ENCODE peak calls at places on chromosome 2, in six cellular contexts. P, O, T, R, E and H are unnamed samples. For H3K4me1, the result is how much of the 10 kb centered on the place peaks cover.

GRCh38 chr2:188610050-188610444 is 318.4 kb downstream of the GULP1 start:
- DNase-seq in R (no peak), T (no peak), O (no peak), P (no peak), E (no peak), H (no peak)

GRCh38 chr2:66095820-66096219 is 339.1 kb upstream of the MEIS1 start:
- DNase-seq in E (no peak), O (no peak), P (no peak), T (no peak), R (no peak), H (no peak)

GRCh38 chr2:68045337-68045736 is 17.5 kb downstream of the C1D start:
- DNase-seq in E (no peak), R (no peak), P (no peak), T (no peak), O (no peak), H (no peak)

GRCh38 chr2:129907256-129907973 is 72.1 kb upstream of the RAB6C start:
- DNase-seq in R (no peak), P (no peak), E (no peak), O (no peak), T (no peak), H (no peak)

GRCh38 chr2:177606636-177607035 is 214.1 kb downstream of the AGPS start:
- DNase-seq in E (no peak), T (no peak), P (peak), O (no peak), R (no peak), H (no peak)

GRCh38 chr2:227007940-227008339 is 156.1 kb downstream of the COL4A4 start:
- DNase-seq in P (no peak), T (peak), R (no peak), O (no peak), E (no peak), H (no peak)

GRCh38 chr2:230492107-230492506 is 76.1 kb downstream of the SP100 start:
- DNase-seq in P (no peak), E (no peak), O (no peak), T (no peak), R (no peak), H (no peak)

GRCh38 chr2:239731422-239731821 is 293.7 kb downstream of the NDUFA10 start:
- DNase-seq in P (no peak), E (no peak), O (no peak), R (no peak), T (no peak), H (no peak)

GRCh38 chr2:171798156-171798815 is 95.8 kb downstream of the SLC25A12 start:
- DNase-seq in R (no peak), P (peak), T (no peak), E (no peak), O (no peak), H (no peak)

GRCh38 chr2:7767902-7768301 is 850.7 kb downstream of the RNF144A start:
- DNase-seq in T (no peak), O (no peak), R (no peak), E (no peak), P (no peak), H (no peak)

GRCh38 chr2:135557533-135557932 is 26.2 kb downstream of the R3HDM1 start:
- DNase-seq in R (no peak), P (no peak), T (no peak), O (no peak), E (no peak), H (no peak)

GRCh38 chr2:129492528-129492927 is 486.9 kb upstream of the RAB6C start:
- DNase-seq in R (no peak), T (no peak), P (no peak), E (no peak), O (no peak), H (no peak)

GRCh38 chr2:196954001-196954400 is 27.5 kb upstream of the PGAP1 start:
- DNase-seq in E (no peak), T (no peak), P (no peak), R (no peak), O (no peak), H (no peak)

GRCh38 chr2:58215429-58215828 is 25.7 kb downstream of the FANCL start:
- DNase-seq in E (peak), R (no peak), P (peak), T (no peak), O (no peak), H (peak)

GRCh38 chr2:237432484-237433092 is 18.6 kb upstream of the COL6A3 start:
- DNase-seq in T (peak), O (no peak), E (peak), R (no peak), P (peak), H (peak)

GRCh38 chr2:237431856-237432255 is 17.9 kb upstream of the COL6A3 start:
- DNase-seq in T (no peak), P (no peak), O (no peak), R (no peak), E (no peak), H (no peak)

GRCh38 chr2:237435844-237436590 is 22.1 kb upstream of the COL6A3 start:
- DNase-seq in P (peak), R (no peak), O (peak), E (no peak), T (no peak), H (peak)

GRCh38 chr2:237434916-237435315 is 21.0 kb upstream of the COL6A3 start:
- DNase-seq in O (no peak), E (no peak), T (no peak), R (peak), P (peak), H (peak)

GRCh38 chr2:237433920-237434319 is 20.0 kb upstream of the COL6A3 start:
- DNase-seq in O (no peak), R (no peak), T (no peak), E (no peak), P (no peak), H (no peak)
- H3K4me1 ChIP-seq in O (under half), R (under half), T (under half), E (under half), P (under half), H (under half)

DNA sequence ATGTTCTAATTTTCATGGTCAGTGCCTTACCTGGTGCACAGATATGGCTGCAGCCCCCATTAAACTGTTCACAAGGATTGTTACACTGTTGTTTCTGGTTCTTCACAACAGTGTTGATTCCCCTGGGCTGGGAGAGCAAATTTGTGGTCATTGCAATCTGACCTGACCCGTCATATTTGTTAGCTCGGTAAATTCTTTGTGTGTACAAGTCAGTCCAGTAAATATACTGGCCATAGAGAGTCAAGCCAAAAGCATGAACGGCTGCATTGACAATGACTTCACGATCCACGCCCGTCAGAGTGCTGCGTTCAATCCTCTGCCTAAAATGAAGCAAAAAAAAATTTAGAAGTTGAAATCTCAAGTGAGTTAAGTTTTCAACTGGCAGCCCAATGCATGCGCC is 134.6 kb downstream of the DHRS9 start:
- DNase-seq in P (no peak), T (no peak), O (no peak), R (no peak), E (no peak), H (no peak)
- H3K27ac ChIP-seq in P (no peak), T (no peak), O (no peak), R (no peak), E (no peak), H (no peak)

GRCh38 chr2:173355132-173355865 is 627 bp downstream of the CDCA7 start:
- DNase-seq in P (peak), R (peak), T (peak), E (peak), O (no peak), H (peak)
- TF ChIP-seq CTCF in P (no peak), R (no peak), T (no peak), E (no peak), O (no peak), H (no peak)

GRCh38 chr2:128369626-128370467 is 51.2 kb upstream of the HS6ST1 start:
- DNase-seq in E (no peak), R (no peak), O (peak), P (no peak), T (no peak), H (no peak)

GRCh38 chr2:128369126-128369555 is 50.5 kb upstream of the HS6ST1 start:
- DNase-seq in E (no peak), R (no peak), O (peak), P (no peak), T (no peak), H (peak)

GRCh38 chr2:128366746-128367511 is 48.3 kb upstream of the HS6ST1 start:
- DNase-seq in O (peak), R (no peak), E (no peak), T (no peak), P (no peak), H (no peak)

GRCh38 chr2:128368437-128369125 is 49.9 kb upstream of the HS6ST1 start:
- DNase-seq in E (no peak), P (no peak), T (no peak), R (no peak), O (no peak), H (no peak)

GRCh38 chr2:128367601-128368359 is 49.1 kb upstream of the HS6ST1 start:
- DNase-seq in R (no peak), O (peak), E (no peak), P (no peak), T (no peak), H (no peak)
- H3K4me1 ChIP-seq in R (under half), O (under half), E (under half), P (under half), T (under half), H (under half)

GRCh38 chr2:152460567-152460966 is 125.6 kb downstream of the FMNL2 start:
- DNase-seq in T (no peak), R (no peak), E (no peak), O (no peak), P (no peak), H (no peak)

GRCh38 chr2:152456262-152456661 is 121.3 kb downstream of the FMNL2 start:
- DNase-seq in P (peak), T (no peak), O (no peak), R (no peak), E (no peak), H (no peak)

GRCh38 chr2:152459116-152459515 is 124.1 kb downstream of the FMNL2 start:
- DNase-seq in E (no peak), T (no peak), P (no peak), O (no peak), R (no peak), H (no peak)

GRCh38 chr2:152455738-152456137 is 120.8 kb downstream of the FMNL2 start:
- DNase-seq in O (no peak), P (no peak), T (no peak), R (no peak), E (no peak), H (no peak)

DNA sequence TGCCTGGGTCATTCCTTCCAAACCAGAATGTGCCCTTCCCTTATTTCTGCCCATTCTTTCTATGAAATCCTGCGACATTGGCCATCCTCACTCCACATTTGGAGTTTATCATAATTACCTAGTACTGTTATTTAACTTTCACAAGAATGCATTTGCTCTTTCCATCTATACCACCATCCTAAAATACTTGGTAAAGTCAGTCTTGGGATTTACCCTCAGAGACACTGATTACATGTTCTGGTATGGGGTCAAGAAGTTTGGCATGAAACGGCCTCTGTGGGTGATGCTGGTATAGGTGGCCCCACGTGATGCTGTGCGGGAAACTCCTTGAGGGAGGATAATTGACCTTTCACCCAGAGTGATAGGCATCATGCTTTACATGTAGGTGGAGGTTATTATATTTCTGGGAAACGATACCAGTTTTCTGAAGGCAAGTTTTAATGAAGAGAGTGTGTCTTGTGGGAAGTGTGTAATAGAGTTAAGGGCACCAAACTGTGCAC is 123.5 kb downstream of the FMNL2 start:
- DNase-seq in E (no peak), T (no peak), O (no peak), P (no peak), R (no peak), H (no peak)
- H3K27ac ChIP-seq in E (no peak), T (no peak), O (no peak), P (no peak), R (no peak), H (no peak)

GRCh38 chr2:173962036-173962435 is 3.1 kb downstream of the SP3 start:
- DNase-seq in E (no peak), R (no peak), O (no peak), P (no peak), T (no peak), H (no peak)

GRCh38 chr2:173964565-173965371 is 405 bp downstream of the SP3 start:
- DNase-seq in O (peak), E (peak), P (peak), R (peak), T (peak), H (peak)

GRCh38 chr2:173963817-173964564 is 1.2 kb downstream of the SP3 start:
- DNase-seq in O (peak), R (peak), T (peak), P (peak), E (peak), H (peak)

GRCh38 chr2:173962583-173963110 is 2.5 kb downstream of the SP3 start:
- DNase-seq in P (no peak), E (no peak), R (no peak), T (no peak), O (no peak), H (no peak)

GRCh38 chr2:173963323-173963816 is 1.8 kb downstream of the SP3 start:
- DNase-seq in T (no peak), O (peak), R (peak), P (peak), E (no peak), H (peak)
- TF ChIP-seq CTCF in T (no peak), O (peak), R (peak), P (peak), E (peak), H (peak)

GRCh38 chr2:98839292-98839691 is 96.7 kb downstream of the CRACDL start:
- DNase-seq in E (no peak), P (no peak), O (no peak), R (no peak), T (no peak), H (no peak)

GRCh38 chr2:98832172-98832571 is 101.2 kb upstream of the MGAT4A start:
- DNase-seq in R (no peak), P (no peak), E (no peak), T (no peak), O (no peak), H (no peak)

GRCh38 chr2:98833917-98834263 is 102.1 kb downstream of the CRACDL start:
- DNase-seq in P (no peak), T (no peak), R (no peak), O (no peak), E (no peak), H (no peak)

GRCh38 chr2:98833172-98833916 is 102.4 kb upstream of the MGAT4A start:
- DNase-seq in E (no peak), O (no peak), R (no peak), P (no peak), T (no peak), H (no peak)

DNA sequence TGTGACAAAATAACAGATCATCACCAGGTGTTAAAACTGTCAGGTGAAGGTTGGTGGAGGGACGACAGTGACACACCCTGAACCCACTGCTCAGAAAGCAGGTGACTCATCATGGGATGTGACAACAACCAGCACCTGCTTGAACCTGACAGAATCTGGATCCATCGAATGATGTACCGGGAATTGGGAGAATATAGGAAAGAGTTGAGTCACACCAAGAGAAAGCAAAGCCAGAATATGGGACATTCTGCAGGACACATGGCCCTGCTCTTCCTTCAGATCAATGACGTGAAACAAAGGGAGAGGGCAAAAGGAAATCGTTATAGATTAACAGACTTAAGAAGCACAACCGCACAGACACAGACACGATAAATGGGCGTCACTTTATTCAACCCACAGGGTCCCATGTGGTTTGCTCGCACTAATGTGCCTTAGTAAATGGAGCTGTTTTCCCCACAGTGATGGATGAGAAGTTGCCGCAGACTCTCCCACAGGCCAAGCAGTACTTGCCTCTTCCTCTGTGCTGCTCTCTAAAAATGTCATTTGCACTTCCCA is 100.1 kb downstream of the CRACDL start:
- DNase-seq in E (no peak), O (no peak), R (no peak), T (no peak), P (no peak), H (no peak)
- H3K4me1 ChIP-seq in E (under half), O (under half), R (under half), T (under half), P (under half), H (under half)

DNA sequence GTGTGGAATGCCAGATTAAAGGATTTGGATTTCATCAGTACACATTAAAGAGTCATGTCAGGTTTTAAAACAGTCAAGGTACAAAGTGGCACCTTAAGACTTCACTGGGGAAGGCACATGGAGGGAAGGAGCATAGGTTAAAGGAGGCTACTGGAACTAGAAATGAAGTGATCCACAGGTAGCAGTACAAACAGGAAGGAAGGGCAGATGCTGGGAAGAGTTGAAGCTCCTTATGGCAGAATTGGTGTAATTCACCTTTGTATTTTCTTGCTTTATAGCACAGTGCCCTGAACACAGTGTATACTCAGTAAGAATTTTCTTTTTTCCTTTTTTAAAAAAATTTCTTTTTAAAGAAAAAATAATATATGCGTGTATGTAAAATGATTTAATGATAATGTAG is 177.1 kb downstream of the BABAM2 start:
- DNase-seq in O (no peak), R (no peak), E (no peak), P (no peak), T (no peak), H (no peak)
- H3K27ac ChIP-seq in O (no peak), R (peak), E (no peak), P (no peak), T (no peak), H (no peak)

DNA sequence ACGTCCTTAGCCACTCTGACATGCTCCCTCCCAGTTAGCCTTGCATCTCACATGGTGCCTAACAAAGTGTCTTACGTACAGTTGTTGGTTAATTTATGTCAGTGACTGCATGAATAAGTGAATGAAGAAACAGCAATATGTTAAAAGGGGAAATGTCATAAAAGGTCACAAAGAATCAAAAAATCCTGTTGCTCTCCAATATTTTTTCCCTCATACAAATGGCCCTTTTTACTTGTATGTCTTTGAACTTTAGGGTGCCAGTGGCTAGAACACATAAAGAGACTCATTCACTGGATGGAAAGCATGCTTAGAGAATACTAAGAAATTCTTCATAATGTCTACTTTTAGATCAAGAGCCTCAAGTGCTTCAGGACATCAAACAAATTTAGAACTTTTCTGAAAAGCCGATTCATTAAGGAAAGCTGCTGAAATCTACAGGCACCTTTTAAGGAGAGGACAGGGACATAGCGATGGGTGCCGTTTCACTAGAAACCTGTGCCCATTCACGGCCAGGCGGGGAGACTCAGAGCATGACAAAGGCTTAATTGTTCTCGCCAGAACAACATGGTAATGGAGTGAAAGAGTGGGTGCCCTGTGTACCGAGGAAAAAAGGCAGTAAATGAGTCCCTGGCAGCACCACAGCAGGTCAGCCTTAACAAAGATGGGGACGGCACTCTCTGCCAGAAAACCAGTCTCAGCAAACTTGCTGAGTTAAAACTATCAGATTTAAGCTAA is 71.7 kb upstream of the SPTBN1 start:
- DNase-seq in E (peak), R (no peak), O (no peak), T (no peak), P (no peak), H (no peak)
- TF ChIP-seq CTCF in E (no peak), R (no peak), O (no peak), T (no peak), P (no peak), H (no peak)